ENCODE peak calls at places on chromosomes 4 and X, in nine cellular contexts. One of them, this sample, is unnamed. For H3K27me3, the result is how much of the 10 kb centered on the place peaks cover.

GRCh38 chr4:32140636-32141035 is 1420.5 kb downstream of the PCDH7 start:
- DNase-seq in GM12878: no peak
- DNase-seq in brain microvascular endothelial cell: peak
- DNase-seq in endodermal cell: no peak
- DNase-seq in mesenchymal stem cell: peak
- DNase-seq in hepatocyte: peak
- DNase-seq in cardiac muscle cell: peak
- DNase-seq in WERI-Rb-1: no peak
- DNase-seq in suprapubic skin: no peak
- DNase-seq in this sample: no peak

GRCh38 chr4:707929-708630 is 2.4 kb downstream of the PCGF3 start:
- DNase-seq in GM12878: no peak
- DNase-seq in brain microvascular endothelial cell: no peak
- DNase-seq in endodermal cell: no peak
- DNase-seq in mesenchymal stem cell: no peak
- DNase-seq in hepatocyte: no peak
- DNase-seq in cardiac muscle cell: no peak
- DNase-seq in WERI-Rb-1: no peak
- DNase-seq in suprapubic skin: peak
- DNase-seq in this sample: peak

GRCh38 chr4:173191623-173192041 is 23.0 kb downstream of the GALNT7 start:
- DNase-seq in GM12878: no peak
- DNase-seq in brain microvascular endothelial cell: no peak
- DNase-seq in endodermal cell: no peak
- DNase-seq in mesenchymal stem cell: peak
- DNase-seq in hepatocyte: peak
- DNase-seq in cardiac muscle cell: no peak
- DNase-seq in WERI-Rb-1: no peak
- DNase-seq in suprapubic skin: no peak
- DNase-seq in this sample: no peak

GRCh38 chr4:163611172-163611571 is 116.7 kb downstream of the TMA16 start:
- DNase-seq in GM12878: no peak
- DNase-seq in brain microvascular endothelial cell: no peak
- DNase-seq in endodermal cell: no peak
- DNase-seq in mesenchymal stem cell: no peak
- DNase-seq in hepatocyte: no peak
- DNase-seq in cardiac muscle cell: no peak
- DNase-seq in WERI-Rb-1: no peak
- DNase-seq in suprapubic skin: no peak
- DNase-seq in this sample: no peak

GRCh38 chr4:187172340-187172761 is 448.7 kb upstream of the FAT1 start:
- DNase-seq in GM12878: no peak
- DNase-seq in brain microvascular endothelial cell: peak
- DNase-seq in endodermal cell: no peak
- DNase-seq in mesenchymal stem cell: peak
- DNase-seq in hepatocyte: no peak
- DNase-seq in cardiac muscle cell: no peak
- DNase-seq in WERI-Rb-1: no peak
- DNase-seq in suprapubic skin: no peak
- DNase-seq in this sample: no peak

GRCh38 chr4:10093801-10094552 is 22.6 kb downstream of the WDR1 start:
- DNase-seq in GM12878: no peak
- DNase-seq in brain microvascular endothelial cell: peak
- DNase-seq in endodermal cell: no peak
- DNase-seq in mesenchymal stem cell: peak
- DNase-seq in hepatocyte: peak
- DNase-seq in cardiac muscle cell: peak
- DNase-seq in WERI-Rb-1: no peak
- DNase-seq in suprapubic skin: no peak
- DNase-seq in this sample: no peak

GRCh38 chrX:2500681-2501151 is at the start of the genes DHRSX and ZBED1:
- DNase-seq in GM12878: no peak
- DNase-seq in brain microvascular endothelial cell: no peak
- DNase-seq in endodermal cell: peak
- DNase-seq in mesenchymal stem cell: peak
- DNase-seq in hepatocyte: peak
- DNase-seq in cardiac muscle cell: peak
- DNase-seq in WERI-Rb-1: peak
- DNase-seq in suprapubic skin: no peak
- DNase-seq in this sample: no peak

GRCh38 chr4:54090804-54091623 is 8.9 kb upstream of the GSX2 start:
- DNase-seq in GM12878: no peak
- DNase-seq in brain microvascular endothelial cell: no peak
- DNase-seq in endodermal cell: peak
- DNase-seq in mesenchymal stem cell: peak
- DNase-seq in hepatocyte: peak
- DNase-seq in cardiac muscle cell: peak
- DNase-seq in WERI-Rb-1: no peak
- DNase-seq in suprapubic skin: no peak
- DNase-seq in this sample: no peak

GRCh38 chr4:185797596-185797995 is 14.4 kb downstream of the SORBS2 start:
- DNase-seq in GM12878: no peak
- DNase-seq in brain microvascular endothelial cell: no peak
- DNase-seq in endodermal cell: no peak
- DNase-seq in mesenchymal stem cell: no peak
- DNase-seq in hepatocyte: no peak
- DNase-seq in cardiac muscle cell: no peak
- DNase-seq in WERI-Rb-1: no peak
- DNase-seq in suprapubic skin: no peak
- DNase-seq in this sample: no peak

GRCh38 chrX:65821721-65822496 is 154.5 kb downstream of the MSN start:
- DNase-seq in GM12878: no peak
- DNase-seq in brain microvascular endothelial cell: no peak
- DNase-seq in endodermal cell: no peak
- DNase-seq in mesenchymal stem cell: no peak
- DNase-seq in hepatocyte: no peak
- DNase-seq in cardiac muscle cell: peak
- DNase-seq in WERI-Rb-1: no peak
- DNase-seq in suprapubic skin: no peak
- DNase-seq in this sample: no peak

GRCh38 chr4:173052439-173052838 is 116.2 kb upstream of the GALNT7 start:
- DNase-seq in GM12878: no peak
- DNase-seq in brain microvascular endothelial cell: no peak
- DNase-seq in endodermal cell: no peak
- DNase-seq in mesenchymal stem cell: no peak
- DNase-seq in hepatocyte: no peak
- DNase-seq in cardiac muscle cell: no peak
- DNase-seq in WERI-Rb-1: no peak
- DNase-seq in suprapubic skin: no peak
- DNase-seq in this sample: no peak

GRCh38 chrX:149908308-149908707 is 21.1 kb upstream of the HSFX4 start:
- DNase-seq in GM12878: peak
- DNase-seq in brain microvascular endothelial cell: no peak
- DNase-seq in endodermal cell: no peak
- DNase-seq in mesenchymal stem cell: no peak
- DNase-seq in hepatocyte: no peak
- DNase-seq in cardiac muscle cell: no peak
- DNase-seq in WERI-Rb-1: no peak
- DNase-seq in suprapubic skin: no peak
- DNase-seq in this sample: no peak

GRCh38 chrX:47384502-47384901 is 14.1 kb downstream of the ZNF157 start:
- DNase-seq in GM12878: peak
- DNase-seq in brain microvascular endothelial cell: peak
- DNase-seq in endodermal cell: peak
- DNase-seq in mesenchymal stem cell: peak
- DNase-seq in hepatocyte: peak
- DNase-seq in cardiac muscle cell: peak
- DNase-seq in WERI-Rb-1: peak
- DNase-seq in suprapubic skin: no peak
- DNase-seq in this sample: peak

GRCh38 chr4:7705602-7706001 is 234.1 kb downstream of the AFAP1 start:
- DNase-seq in GM12878: no peak
- DNase-seq in brain microvascular endothelial cell: no peak
- DNase-seq in endodermal cell: no peak
- DNase-seq in mesenchymal stem cell: no peak
- DNase-seq in hepatocyte: no peak
- DNase-seq in cardiac muscle cell: no peak
- DNase-seq in WERI-Rb-1: no peak
- DNase-seq in suprapubic skin: no peak
- DNase-seq in this sample: no peak

GRCh38 chr4:139655116-139655515 is 10.5 kb upstream of the MGST2 start:
- DNase-seq in GM12878: no peak
- DNase-seq in brain microvascular endothelial cell: peak
- DNase-seq in endodermal cell: no peak
- DNase-seq in mesenchymal stem cell: peak
- DNase-seq in hepatocyte: peak
- DNase-seq in cardiac muscle cell: peak
- DNase-seq in WERI-Rb-1: peak
- DNase-seq in suprapubic skin: no peak
- DNase-seq in this sample: no peak

DNA sequence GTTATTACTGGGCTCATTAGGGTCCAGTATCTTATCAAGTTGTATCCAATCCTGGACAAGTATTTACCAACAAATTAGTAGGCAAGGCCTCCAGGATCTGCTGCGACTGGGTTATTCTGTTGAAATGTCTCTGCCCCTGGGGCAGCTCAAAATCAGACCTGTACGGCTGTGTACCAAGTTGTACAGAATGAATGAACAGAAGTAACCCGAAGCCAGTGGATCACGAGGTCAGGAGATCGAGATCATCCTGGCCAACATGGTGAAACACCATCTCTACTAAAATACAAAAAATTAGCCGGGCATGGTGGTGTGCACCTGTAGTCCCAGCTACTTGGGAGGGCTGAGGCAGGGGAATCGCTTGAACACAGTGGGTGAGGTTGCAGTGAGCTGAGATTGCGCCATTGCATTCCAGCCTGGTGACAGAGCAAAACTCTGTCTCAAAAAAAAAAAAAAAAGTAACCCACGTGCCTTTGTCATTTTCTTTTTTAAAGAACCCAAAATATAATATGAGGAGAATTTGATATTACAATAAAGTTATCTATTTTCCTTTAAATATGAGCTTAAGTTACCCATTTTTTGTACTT is 127.3 kb downstream of the CBR4 start:
- DNase-seq in GM12878: no peak
- DNase-seq in brain microvascular endothelial cell: peak
- DNase-seq in endodermal cell: no peak
- DNase-seq in mesenchymal stem cell: peak
- DNase-seq in hepatocyte: no peak
- DNase-seq in cardiac muscle cell: peak
- DNase-seq in WERI-Rb-1: no peak
- DNase-seq in suprapubic skin: no peak
- DNase-seq in this sample: peak
- H3K27me3 ChIP-seq in GM12878: under half
- H3K27me3 ChIP-seq in brain microvascular endothelial cell: under half
- H3K27me3 ChIP-seq in endodermal cell: under half
- H3K27me3 ChIP-seq in mesenchymal stem cell: under half
- H3K27me3 ChIP-seq in hepatocyte: under half
- H3K27me3 ChIP-seq in cardiac muscle cell: under half
- H3K27me3 ChIP-seq in WERI-Rb-1: under half
- H3K27me3 ChIP-seq in suprapubic skin: under half
- H3K27me3 ChIP-seq in this sample: under half

DNA sequence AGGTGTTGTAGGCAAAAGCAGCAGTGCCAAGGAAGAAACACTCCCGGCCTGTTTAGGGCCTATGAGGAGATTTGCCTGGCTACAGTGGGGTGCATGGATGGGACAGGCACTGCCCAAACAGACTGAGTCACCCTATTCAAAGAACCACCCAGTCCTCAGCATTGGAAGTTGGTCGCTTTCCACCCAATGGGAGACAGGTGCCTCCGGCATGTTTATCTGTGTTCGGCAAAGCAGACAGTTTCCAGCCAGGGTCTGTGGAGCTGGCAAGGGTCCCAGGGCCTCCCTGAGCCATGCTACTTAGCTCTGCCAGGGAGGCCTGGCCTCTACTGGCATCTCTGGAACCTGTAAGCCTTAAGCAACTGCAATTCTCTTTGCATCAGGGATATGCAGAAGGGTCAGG is 165.1 kb upstream of the ATP6AP2 start:
- DNase-seq in GM12878: no peak
- DNase-seq in brain microvascular endothelial cell: no peak
- DNase-seq in endodermal cell: no peak
- DNase-seq in mesenchymal stem cell: no peak
- DNase-seq in hepatocyte: no peak
- DNase-seq in cardiac muscle cell: no peak
- DNase-seq in WERI-Rb-1: no peak
- DNase-seq in suprapubic skin: no peak
- DNase-seq in this sample: peak
- H3K27me3 ChIP-seq in GM12878: under half
- H3K27me3 ChIP-seq in brain microvascular endothelial cell: under half
- H3K27me3 ChIP-seq in endodermal cell: under half
- H3K27me3 ChIP-seq in mesenchymal stem cell: half or more
- H3K27me3 ChIP-seq in hepatocyte: under half
- H3K27me3 ChIP-seq in cardiac muscle cell: under half
- H3K27me3 ChIP-seq in WERI-Rb-1: under half
- H3K27me3 ChIP-seq in suprapubic skin: under half
- H3K27me3 ChIP-seq in this sample: under half

GRCh38 chrX:24147165-24147564 is 2.4 kb upstream of the ZFX start:
- DNase-seq in GM12878: no peak
- DNase-seq in brain microvascular endothelial cell: no peak
- DNase-seq in endodermal cell: no peak
- DNase-seq in mesenchymal stem cell: no peak
- DNase-seq in hepatocyte: no peak
- DNase-seq in cardiac muscle cell: no peak
- DNase-seq in WERI-Rb-1: no peak
- DNase-seq in suprapubic skin: no peak
- DNase-seq in this sample: no peak
- H3K27me3 ChIP-seq in GM12878: under half
- H3K27me3 ChIP-seq in brain microvascular endothelial cell: under half
- H3K27me3 ChIP-seq in endodermal cell: under half
- H3K27me3 ChIP-seq in mesenchymal stem cell: under half
- H3K27me3 ChIP-seq in hepatocyte: under half
- H3K27me3 ChIP-seq in cardiac muscle cell: under half
- H3K27me3 ChIP-seq in WERI-Rb-1: under half
- H3K27me3 ChIP-seq in suprapubic skin: under half
- H3K27me3 ChIP-seq in this sample: under half

DNA sequence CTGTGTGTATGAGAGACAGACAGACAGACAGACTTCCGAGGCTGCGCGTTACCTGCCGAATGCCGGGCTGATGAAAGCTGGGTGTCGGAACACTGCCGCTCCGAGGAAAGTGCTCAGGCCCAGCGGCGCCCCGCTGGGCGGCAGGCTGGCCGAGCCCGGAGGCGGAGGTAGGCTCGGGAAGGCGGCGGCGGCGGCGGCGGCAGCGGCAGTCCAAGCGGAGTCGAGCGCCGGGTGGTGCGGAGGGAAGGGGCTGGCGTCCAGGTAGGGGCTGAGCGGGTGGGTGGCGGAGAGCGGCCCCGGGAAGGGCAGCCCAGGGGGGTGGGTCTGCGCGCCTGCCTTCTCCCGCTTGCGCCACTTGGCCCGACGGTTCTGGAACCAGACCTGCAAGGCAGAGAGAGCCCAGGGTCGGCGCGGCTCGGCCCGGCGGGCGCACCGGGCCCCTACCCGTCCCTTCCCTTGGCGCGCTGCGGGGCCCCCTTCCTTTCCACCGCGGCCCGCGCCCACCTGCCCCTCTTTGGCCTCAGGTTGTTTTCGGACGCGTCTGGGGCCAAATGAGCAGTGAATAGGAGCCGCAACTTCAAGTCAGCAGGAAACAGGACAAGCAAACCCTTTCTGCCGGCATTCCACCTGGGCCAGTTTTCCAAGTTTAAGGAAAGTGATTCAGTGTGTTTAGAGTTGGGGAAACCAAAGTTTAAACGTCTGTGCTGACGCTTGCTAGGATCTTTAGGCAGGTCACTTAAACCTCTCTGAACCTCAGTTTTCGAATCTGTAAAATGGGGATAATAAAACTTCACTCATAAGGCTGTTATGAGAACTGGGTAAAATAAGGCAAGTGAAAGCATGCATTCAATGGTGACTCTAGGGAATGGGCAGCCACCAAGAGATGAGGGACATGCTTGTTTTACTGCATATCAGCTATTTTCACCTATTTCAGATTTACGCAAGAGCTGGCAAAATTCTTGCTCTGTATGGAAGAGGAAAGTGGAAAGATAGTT is 8.4 kb downstream of the ARX start:
- DNase-seq in GM12878: no peak
- DNase-seq in brain microvascular endothelial cell: no peak
- DNase-seq in endodermal cell: peak
- DNase-seq in mesenchymal stem cell: no peak
- DNase-seq in hepatocyte: no peak
- DNase-seq in cardiac muscle cell: no peak
- DNase-seq in WERI-Rb-1: no peak
- DNase-seq in suprapubic skin: no peak
- DNase-seq in this sample: no peak
- H3K27me3 ChIP-seq in GM12878: under half
- H3K27me3 ChIP-seq in brain microvascular endothelial cell: under half
- H3K27me3 ChIP-seq in endodermal cell: half or more
- H3K27me3 ChIP-seq in mesenchymal stem cell: half or more
- H3K27me3 ChIP-seq in hepatocyte: half or more
- H3K27me3 ChIP-seq in cardiac muscle cell: half or more
- H3K27me3 ChIP-seq in WERI-Rb-1: half or more
- H3K27me3 ChIP-seq in suprapubic skin: half or more
- H3K27me3 ChIP-seq in this sample: half or more

This sample was measured in sigmoid colon.